ENCODE peak calls at places on chromosomes 11 and 22, in four cellular contexts. R is CD8-positive, alpha-beta memory T cell; H is lower leg skin; C is fibroblast of the aortic adventitia. A is an unnamed sample.

GRCh38 chr11:70124321-70125061 is 46.4 kb downstream of the ANO1 start:
- DNase-seq in R (no peak), H (no peak), C (no peak), A (no peak)

GRCh38 chr11:122198291-122198983 is 82.4 kb upstream of the BLID start:
- DNase-seq in R (no peak), H (no peak), C (peak; percentile 64), A (no peak)

GRCh38 chr11:92969634-92970347 is at the start of gene MTNR1B:
- DNase-seq in R (no peak), H (no peak), C (no peak), A (no peak)

GRCh38 chr11:18853086-18853720 is 61.6 kb upstream of the PTPN5 start:
- DNase-seq in R (no peak), H (no peak), C (peak; percentile 28), A (peak; percentile 22)

GRCh38 chr11:17498475-17498874 is 21.8 kb upstream of the ABCC8 start:
- DNase-seq in R (no peak), H (no peak), C (no peak), A (no peak)

GRCh38 chr11:12829131-12829530 is 154.9 kb downstream of the TEAD1 start:
- DNase-seq in R (no peak), H (no peak), C (no peak), A (no peak)

GRCh38 chr11:3916962-3917361 is 61.5 kb downstream of the STIM1 start:
- DNase-seq in R (no peak), H (no peak), C (no peak), A (no peak)

GRCh38 chr11:40987895-40988435 is 471.5 kb downstream of the LRRC4C start:
- DNase-seq in R (no peak), H (no peak), C (no peak), A (no peak)

GRCh38 chr22:31491218-31491962 is 1.7 kb upstream of the EIF4ENIF1 start:
- DNase-seq in R (no peak), H (no peak), C (no peak), A (no peak)

GRCh38 chr11:67178878-67179277 is 59.8 kb downstream of the KDM2A start:
- DNase-seq in R (no peak), H (no peak), C (no peak), A (no peak)

GRCh38 chr11:2467695-2468055 is 22.9 kb downstream of the KCNQ1 start:
- DNase-seq in R (no peak), H (peak; percentile 60), C (no peak), A (no peak)

GRCh38 chr22:42959472-42960145 is 55.3 kb downstream of the PACSIN2 start:
- DNase-seq in R (no peak), H (no peak), C (peak; percentile 91), A (no peak)

GRCh38 chr11:18617688-18618340 is 16.3 kb downstream of the SPTY2D1 start:
- DNase-seq in R (peak; percentile 60), H (no peak), C (peak; percentile 67), A (no peak)

GRCh38 chr11:78265326-78265725 is 76.6 kb downstream of the USP35 start:
- DNase-seq in R (no peak), H (no peak), C (no peak), A (no peak)

GRCh38 chr11:47415949-47416472 is 7.6 kb downstream of the SLC39A13 start:
- DNase-seq in R (no peak), H (peak; percentile 94), C (peak; percentile 96), A (peak; percentile 28)

GRCh38 chr11:78262710-78263109 is 74.0 kb downstream of the USP35 start:
- DNase-seq in R (no peak), H (no peak), C (no peak), A (no peak)

GRCh38 chr11:2834893-2835767 is 50.4 kb downstream of the CDKN1C start:
- DNase-seq in R (no peak), H (no peak), C (no peak), A (no peak)

GRCh38 chr11:14445542-14446530 is 53.8 kb downstream of the COPB1 start:
- DNase-seq in R (no peak), H (no peak), C (peak; percentile 29), A (no peak)

GRCh38 chr11:124536520-124536919 is 6.9 kb downstream of the OR8B12 start:
- DNase-seq in R (no peak), H (peak; percentile 87), C (peak; percentile 30), A (no peak)

GRCh38 chr11:118238397-118238796 is 13.6 kb upstream of the JAML start:
- DNase-seq in R (no peak), H (no peak), C (no peak), A (no peak)

GRCh38 chr22:48717883-48718817 is 1109.5 kb downstream of the BRD1 start:
- DNase-seq in R (peak; percentile 37), H (no peak), C (no peak), A (no peak)

GRCh38 chr11:15730617-15731385 is 616.1 kb downstream of the INSC start:
- DNase-seq in R (no peak), H (no peak), C (no peak), A (no peak)

GRCh38 chr22:30435674-30436126 is 10.1 kb downstream of the MTFP1 start:
- DNase-seq in R (peak; percentile 94), H (peak; percentile 89), C (no peak), A (peak; percentile 14)

GRCh38 chr11:131802416-131802815 is 432.0 kb downstream of the NTM start:
- DNase-seq in R (no peak), H (no peak), C (no peak), A (no peak)

GRCh38 chr22:26303475-26303874 is 125.6 kb upstream of the ASPHD2 start:
- DNase-seq in R (no peak), H (no peak), C (no peak), A (no peak)

GRCh38 chr22:26302726-26303125 is 126.3 kb upstream of the ASPHD2 start:
- DNase-seq in R (no peak), H (peak; percentile 26), C (no peak), A (no peak)

GRCh38 chr22:26304730-26305129 is 124.3 kb upstream of the ASPHD2 start:
- DNase-seq in R (no peak), H (no peak), C (no peak), A (no peak)

GRCh38 chr22:26295583-26296126 is 126.4 kb downstream of the SEZ6L start:
- DNase-seq in R (no peak), H (no peak), C (no peak), A (no peak)

DNA sequence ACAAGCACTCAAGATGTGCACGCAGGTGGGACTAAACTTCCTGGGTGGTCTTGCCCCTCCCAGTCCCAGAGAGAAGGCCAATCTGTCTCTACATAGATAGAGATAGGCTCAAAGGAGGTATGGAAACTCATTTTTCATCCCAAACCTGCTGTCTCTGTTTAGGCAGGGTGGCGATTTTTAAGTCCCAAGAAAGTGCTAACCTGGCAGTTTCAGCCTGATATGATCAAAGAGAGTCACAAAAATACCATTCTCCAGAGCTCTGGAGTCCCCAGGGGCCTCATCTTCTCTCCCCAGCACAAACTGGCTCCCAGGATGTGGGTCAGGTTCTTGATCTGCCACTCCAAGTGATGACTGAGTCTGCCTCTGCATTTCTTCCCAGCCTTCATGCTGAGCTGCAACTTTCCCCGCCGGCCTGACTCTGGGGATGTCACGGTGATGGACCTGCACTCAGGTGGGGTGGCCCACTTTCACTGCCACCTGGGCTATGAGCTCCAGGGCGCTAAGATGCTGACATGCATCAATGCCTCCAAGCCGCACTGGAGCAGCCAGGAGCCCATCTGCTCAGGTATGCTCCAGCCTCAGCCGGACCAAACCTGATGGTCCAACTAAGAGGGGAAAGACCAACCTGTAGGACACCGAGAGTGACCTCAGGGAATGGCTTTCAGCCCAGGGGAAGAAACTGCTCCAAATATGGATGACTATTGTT is 129.5 kb downstream of the SEZ6L start:
- DNase-seq in R (no peak), H (peak; percentile 61), C (no peak), A (no peak)
- H3K4me3 ChIP-seq in R (no peak overlapping the region), H (no peak overlapping the region), C (no peak overlapping the region), A (no peak overlapping the region)

DNA sequence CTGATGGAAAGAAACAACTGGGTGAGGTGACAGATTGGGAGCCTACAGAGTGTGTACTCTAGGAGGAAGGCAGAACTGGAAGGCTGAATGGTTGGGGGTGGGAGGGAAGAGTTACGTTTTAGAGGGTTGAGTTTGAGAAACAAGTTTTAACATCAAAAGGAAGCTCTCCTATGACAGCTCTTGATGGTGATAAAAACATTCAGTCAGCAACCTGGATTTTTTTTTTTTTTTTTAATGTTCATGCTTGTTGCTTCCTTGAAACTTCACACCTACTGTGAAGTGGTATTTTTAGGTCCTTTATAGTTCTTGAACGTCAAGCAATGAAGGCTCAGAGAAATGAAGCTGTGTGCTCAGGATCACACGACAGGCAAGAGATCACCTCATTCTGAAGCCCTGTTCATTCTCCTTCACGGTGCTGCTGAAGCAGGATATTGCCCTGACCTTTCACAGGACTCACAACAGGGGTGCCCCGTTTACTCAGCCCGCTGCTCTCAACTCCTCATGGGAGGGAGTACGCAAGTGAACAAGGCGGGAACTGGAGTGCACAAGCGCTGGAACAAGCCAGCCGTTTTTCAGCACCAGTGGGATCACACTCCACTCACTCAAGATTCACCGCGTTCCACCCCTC is 1.6 kb upstream of the TMEM109 start:
- DNase-seq in R (peak; percentile 60), H (no peak), C (no peak), A (no peak)
- H3K4me3 ChIP-seq in R (peak overlapping the region; percentile 91), H (no peak overlapping the region), C (no peak overlapping the region), A (no peak overlapping the region)

DNA sequence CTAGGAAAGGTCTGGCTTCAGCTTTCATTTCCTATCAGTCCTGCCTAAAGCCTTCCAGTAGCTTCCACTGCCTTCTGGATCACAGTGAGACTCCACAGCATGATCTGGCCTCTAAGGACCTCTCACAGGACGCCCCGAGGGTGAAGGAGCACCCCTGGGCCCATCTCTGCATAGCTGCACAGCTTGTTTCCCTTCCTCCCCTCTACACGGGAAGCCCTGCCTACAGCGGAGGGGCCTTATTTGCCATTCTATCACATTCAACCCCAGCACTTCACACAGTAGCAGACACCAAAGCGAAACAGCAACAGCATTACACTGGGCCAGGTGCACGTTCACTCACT is 162.3 kb upstream of the GRK3 start:
- DNase-seq in R (no peak), H (no peak), C (no peak), A (no peak)
- H3K4me3 ChIP-seq in R (no peak overlapping the region), H (no peak overlapping the region), C (no peak overlapping the region), A (no peak overlapping the region)

GRCh38 chr22:40509401-40510134 is 127.0 kb downstream of the MRTFA start:
- DNase-seq in R (no peak), H (peak; percentile 60), C (peak; percentile 99), A (no peak)
- H3K4me3 ChIP-seq in R (no peak overlapping the region), H (no peak overlapping the region), C (no peak overlapping the region), A (no peak overlapping the region)

GRCh38 chr11:65545853-65546216 is 12.3 kb downstream of the LTBP3 start:
- DNase-seq in R (no peak), H (no peak), C (no peak), A (no peak)
- H3K4me3 ChIP-seq in R (peak overlapping the region; percentile 14), H (no peak overlapping the region), C (no peak overlapping the region), A (no peak overlapping the region)

GRCh38 chr22:36383110-36383581 is 4.6 kb downstream of the MYH9 start:
- DNase-seq in R (peak; percentile 87), H (no peak), C (peak; percentile 64), A (no peak)
- H3K4me3 ChIP-seq in R (peak overlapping the region; percentile 19), H (no peak overlapping the region), C (no peak overlapping the region), A (no peak overlapping the region)

A was measured in HAP-1.